ENCODE peak calls at places on chromosomes 2 and 18, in seven cellular contexts. U is thoracic aorta; T is epithelial cell of esophagus; P is MCF 10A; O is CD4-positive, alpha-beta T cell; S is heart right ventricle; Q is A673. V is an unnamed sample.
A peak's percentile ranks its signal among the peaks of the same experiment; 100 is the strongest.

GRCh38 chr18:77263471-77263774 is 13.8 kb downstream of the GALR1 start:
- DNase-seq in S (no peak), P (no peak), U (no peak), O (no peak), T (no peak), Q (no peak), V (no peak)

GRCh38 chr18:23547806-23548205 is 38.5 kb downstream of the NPC1 start:
- DNase-seq in O (no peak), S (no peak), U (no peak), T (peak; percentile 75), P (peak; percentile 70), Q (no peak), V (no peak)

GRCh38 chr2:64548795-64549194 is 24.7 kb downstream of the AFTPH start:
- DNase-seq in S (no peak), Q (no peak), T (no peak), O (no peak), U (no peak), P (no peak), V (no peak)

GRCh38 chr2:28681216-28681981 is 70.2 kb upstream of the PPP1CB start:
- DNase-seq in Q (no peak), O (peak; percentile 51), U (no peak), P (peak; percentile 59), T (peak; percentile 69), S (no peak), V (no peak)

GRCh38 chr2:14427982-14428567 is 204.4 kb upstream of the LRATD1 start:
- DNase-seq in Q (no peak), S (no peak), T (peak; percentile 30), P (peak; percentile 46), O (no peak), U (no peak), V (no peak)

GRCh38 chr2:195543902-195544894 is 112.8 kb upstream of the SLC39A10 start:
- DNase-seq in U (no peak), O (no peak), P (peak; percentile 45), T (peak; percentile 60), S (no peak), Q (no peak), V (no peak)

GRCh38 chr18:13562494-13563029 is 163.8 kb downstream of the FAM210A start:
- DNase-seq in Q (no peak), O (peak; percentile 20), U (no peak), P (no peak), T (no peak), S (no peak), V (no peak)

GRCh38 chr18:61865466-61866165 is 27.2 kb downstream of the RNF152 start:
- DNase-seq in T (no peak), O (no peak), Q (no peak), S (no peak), U (no peak), P (no peak), V (no peak)

GRCh38 chr18:8982416-8983183 is 119.9 kb upstream of the NDUFV2 start:
- DNase-seq in Q (peak; percentile 80), S (no peak), P (peak; percentile 69), T (peak; percentile 83), O (no peak), U (no peak), V (no peak)

GRCh38 chr18:55224086-55224625 is 264.9 kb upstream of the CCDC68 start:
- DNase-seq in T (no peak), U (no peak), Q (no peak), O (no peak), P (no peak), S (no peak), V (no peak)

GRCh38 chr2:67808112-67808511 is 254.7 kb downstream of the C1D start:
- DNase-seq in U (no peak), Q (no peak), P (no peak), S (no peak), O (no peak), T (no peak), V (no peak)

GRCh38 chr2:224584111-224584764 is 925 bp downstream of the CUL3 start:
- DNase-seq in P (peak; percentile 39), Q (peak; percentile 33), S (peak; percentile 27), T (peak; percentile 45), U (no peak), O (no peak), V (no peak)

GRCh38 chr18:80200171-80200931 is 47.0 kb downstream of the PARD6G start:
- DNase-seq in S (no peak), O (no peak), Q (peak; percentile 64), T (no peak), P (peak; percentile 14), U (no peak), V (no peak)

GRCh38 chr2:30403592-30404353 is 43.3 kb upstream of the LCLAT1 start:
- DNase-seq in O (no peak), Q (no peak), P (no peak), S (no peak), U (no peak), T (no peak), V (no peak)

GRCh38 chr2:38590053-38590452 is 12.7 kb downstream of the HNRNPLL start:
- DNase-seq in Q (peak; percentile 62), U (no peak), T (no peak), O (no peak), S (no peak), P (no peak), V (no peak)
- TF ChIP-seq CTCF in Q (peak; percentile 60), U (no peak), T (no peak), O (no peak), S (no peak), P (no peak), V (no peak)

GRCh38 chr2:75464348-75464946 is 96.3 kb downstream of the EVA1A start:
- DNase-seq in P (peak; percentile 37), T (peak; percentile 49), U (no peak), S (no peak), O (no peak), Q (peak; percentile 46), V (no peak)
- TF ChIP-seq CTCF in P (peak; percentile 76), T (peak; percentile 89), U (no peak), S (peak; percentile 74), O (no peak), Q (peak; percentile 77), V (no peak)

DNA sequence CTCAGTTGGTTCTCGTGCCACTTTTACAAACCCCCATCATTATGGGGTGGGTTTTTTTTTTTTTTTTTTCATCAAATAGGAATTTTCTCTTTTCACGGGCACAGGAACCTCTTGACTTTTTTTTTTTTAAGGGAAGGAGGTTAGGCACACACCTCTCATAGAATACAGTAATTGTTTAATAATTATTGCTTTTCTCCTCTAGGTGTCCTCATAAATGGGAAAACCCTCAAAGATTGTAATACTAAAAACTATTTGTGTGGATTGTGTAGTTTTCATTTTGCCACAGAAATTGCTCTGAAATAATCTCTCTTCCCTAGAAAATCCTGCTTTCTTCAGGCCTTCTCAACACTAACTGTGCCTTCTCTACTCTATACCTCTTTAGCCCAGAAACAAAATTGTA is 147.3 kb downstream of the GREB1L start:
- DNase-seq in T (peak; percentile 6), U (no peak), O (no peak), Q (no peak), P (no peak), S (no peak), V (no peak)
- TF ChIP-seq CTCF in T (peak; percentile 10), U (no peak), O (no peak), Q (peak; percentile 21), P (peak; percentile 20), S (no peak), V (no peak)

GRCh38 chr2:177254433-177255226 is 9.9 kb downstream of the NFE2L2 start:
- DNase-seq in U (no peak), T (no peak), P (no peak), S (peak; percentile 31), O (no peak), Q (peak; percentile 51), V (no peak)
- TF ChIP-seq CTCF in U (no peak), T (peak; percentile 49), P (no peak), S (peak; percentile 38), O (no peak), Q (peak; percentile 66), V (no peak)

GRCh38 chr2:6968319-6969100 is 51.3 kb downstream of the RNF144A start:
- DNase-seq in P (no peak), S (peak; percentile 30), O (no peak), Q (no peak), T (no peak), U (no peak), V (no peak)
- TF ChIP-seq CTCF in P (no peak), S (peak; percentile 59), O (no peak), Q (peak; percentile 18), T (no peak), U (no peak), V (no peak)

V was measured in omental fat pad.